ENCODE peak calls at places on chromosome X, in five cellular contexts. N is tibial nerve, U is suprapubic skin, T is K562, P is sigmoid colon. K is an unnamed sample.
A peak's percentile ranks its signal among the peaks of the same experiment; 100 is the strongest.

GRCh38 chrX:22366166-22366702 is 93.5 kb downstream of the CBLL2 start:
- DNase-seq in P (no peak), N (no peak), T (no peak), U (no peak), K (no peak)

GRCh38 chrX:76453737-76454406 is 26.4 kb downstream of the MAGEE1 start:
- DNase-seq in U (no peak), T (no peak), N (no peak), P (no peak), K (no peak)

GRCh38 chrX:135000516-135000915 is 9.7 kb downstream of the SMIM10 start:
- DNase-seq in T (no peak), N (no peak), U (no peak), P (no peak), K (no peak)

GRCh38 chrX:154696328-154697045 is 43.1 kb upstream of the CTAG2 start:
- DNase-seq in P (no peak), T (no peak), U (no peak), N (no peak), K (no peak)

GRCh38 chrX:45907776-45908175 is 637.4 kb downstream of the ZNF674 start:
- DNase-seq in U (no peak), N (no peak), P (no peak), T (no peak), K (no peak)

GRCh38 chrX:56600141-56600540 is 36.7 kb downstream of the UBQLN2 start:
- DNase-seq in T (no peak), P (no peak), N (no peak), U (no peak), K (no peak)

GRCh38 chrX:95762716-95763115 is 921.9 kb upstream of the DIAPH2 start:
- DNase-seq in T (no peak), U (no peak), N (no peak), P (no peak), K (no peak)

GRCh38 chrX:103573205-103573604 is 12.1 kb upstream of the TCEAL4 start:
- DNase-seq in N (no peak), P (no peak), T (no peak), U (no peak), K (no peak)

GRCh38 chrX:71532753-71533425 is at the start of gene OGT:
- DNase-seq in P (peak; percentile 98), U (peak; percentile 97), N (peak; percentile 92), T (peak; percentile 73), K (peak; percentile 94)

GRCh38 chrX:126900937-126901336 is 81.4 kb downstream of the PRR32 start:
- DNase-seq in N (no peak), T (no peak), U (no peak), P (no peak), K (no peak)

GRCh38 chrX:119579414-119579813 is 5.1 kb downstream of the UBE2A start:
- DNase-seq in P (no peak), T (no peak), U (no peak), N (no peak), K (no peak)

GRCh38 chrX:43735957-43736356 is 79.9 kb downstream of the MAOA start:
- DNase-seq in T (no peak), U (no peak), P (no peak), N (no peak), K (no peak)

GRCh38 chrX:57178605-57179004 is 41.4 kb upstream of the SPIN2A start:
- DNase-seq in N (no peak), U (no peak), P (no peak), T (no peak), K (no peak)

GRCh38 chrX:13937370-13938052 is 92.2 kb downstream of the GEMIN8 start:
- DNase-seq in N (no peak), T (no peak), U (no peak), P (no peak), K (no peak)

GRCh38 chrX:110852180-110852579 is 56.6 kb upstream of the CHRDL1 start:
- DNase-seq in T (peak; percentile 33), P (no peak), N (no peak), U (no peak), K (no peak)

GRCh38 chrX:4579480-4579879 is 866.0 kb upstream of the PRKX start:
- DNase-seq in U (no peak), N (no peak), T (no peak), P (no peak), K (no peak)
- TF ChIP-seq EP300 in U (no peak), N (no peak), T (no peak), P (no peak), K (no peak)

DNA sequence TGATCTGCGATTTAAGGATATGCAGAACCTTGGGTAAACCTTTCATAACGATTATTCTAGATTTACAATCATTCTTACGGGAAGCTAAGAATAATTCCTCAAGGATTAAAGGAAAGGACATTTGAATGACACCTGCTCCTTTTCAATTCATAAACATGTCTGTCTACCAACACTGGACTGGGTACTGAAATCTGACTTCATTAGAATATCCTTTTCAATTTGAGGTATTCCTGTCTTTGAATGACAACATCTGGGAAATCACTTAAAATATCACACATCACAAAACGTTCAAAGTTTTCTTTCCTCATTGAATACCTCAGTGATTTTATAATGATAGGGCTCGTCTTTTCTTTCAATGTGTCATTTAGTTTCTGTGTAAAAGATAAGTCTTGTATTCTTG is 87.7 kb downstream of the CFAP47 start:
- DNase-seq in T (no peak), U (no peak), N (no peak), P (no peak), K (no peak)
- TF ChIP-seq EP300 in T (no peak), U (no peak), N (no peak), P (no peak), K (no peak)

DNA sequence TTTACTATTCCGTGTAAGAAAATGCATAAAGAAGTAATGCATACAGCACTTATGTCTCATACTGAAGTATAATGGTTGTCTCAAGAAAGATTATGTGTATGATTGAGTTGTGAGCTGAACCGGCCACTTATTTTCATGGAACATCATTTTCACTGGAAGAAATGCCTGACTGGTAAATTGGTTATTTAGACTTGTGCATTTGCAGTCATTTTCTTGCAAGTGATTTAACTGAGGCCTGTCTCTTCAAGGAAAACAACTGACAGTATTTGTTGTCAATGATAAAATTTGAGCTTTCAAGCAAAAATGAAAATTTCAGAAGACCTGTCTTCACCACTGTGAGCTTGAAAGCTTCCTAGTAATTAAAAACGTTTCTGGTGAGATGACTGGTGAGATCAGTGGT is 62.7 kb upstream of the RPS6KA3 start:
- DNase-seq in T (no peak), N (no peak), P (no peak), U (no peak), K (no peak)
- TF ChIP-seq EP300 in T (no peak), N (no peak), P (no peak), U (no peak), K (no peak)

DNA sequence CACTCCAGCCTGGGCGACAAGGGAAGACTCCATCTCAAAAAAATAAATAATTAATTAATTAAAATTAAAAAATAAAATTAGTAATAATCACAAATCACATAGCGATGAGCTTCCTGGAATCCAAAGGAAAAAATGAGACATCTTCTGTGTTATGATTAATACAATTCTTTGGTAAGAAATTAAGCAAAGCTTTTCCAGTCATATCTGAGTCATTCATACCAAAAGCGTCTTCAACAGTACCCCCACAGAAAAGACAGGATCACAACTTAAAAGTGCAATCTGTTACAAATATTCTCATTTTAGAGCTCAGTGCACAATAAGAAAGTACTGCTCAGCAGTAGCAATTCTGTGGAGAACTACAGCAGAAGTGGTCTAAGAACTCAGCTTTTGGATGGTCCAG is 168.5 kb upstream of the MXRA5 start:
- DNase-seq in U (no peak), N (no peak), T (no peak), P (no peak), K (no peak)
- TF ChIP-seq EP300 in U (no peak), N (no peak), T (no peak), P (no peak), K (no peak)

DNA sequence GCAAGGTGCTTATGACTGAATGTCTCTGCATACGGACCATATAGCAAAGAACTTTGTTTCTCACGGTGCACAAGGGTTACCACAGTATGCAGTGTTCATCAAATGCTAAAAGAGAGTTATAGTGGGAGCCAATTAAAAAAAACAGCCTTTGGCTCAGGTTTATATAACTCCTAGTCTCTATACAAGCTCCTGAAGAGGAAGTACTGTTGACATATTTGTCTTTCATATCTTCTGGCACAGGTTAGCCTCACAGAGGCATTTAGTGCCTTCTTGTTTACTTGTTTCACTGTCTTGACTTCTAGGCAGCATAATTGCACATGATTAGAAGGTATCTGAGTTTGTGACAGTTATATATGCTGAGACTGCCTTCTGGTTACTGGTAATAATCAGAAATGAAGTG is 158.8 kb upstream of the FAM47C start:
- DNase-seq in P (no peak), T (no peak), U (no peak), N (no peak), K (no peak)
- TF ChIP-seq EP300 in P (no peak), T (no peak), U (no peak), N (no peak), K (no peak)

DNA sequence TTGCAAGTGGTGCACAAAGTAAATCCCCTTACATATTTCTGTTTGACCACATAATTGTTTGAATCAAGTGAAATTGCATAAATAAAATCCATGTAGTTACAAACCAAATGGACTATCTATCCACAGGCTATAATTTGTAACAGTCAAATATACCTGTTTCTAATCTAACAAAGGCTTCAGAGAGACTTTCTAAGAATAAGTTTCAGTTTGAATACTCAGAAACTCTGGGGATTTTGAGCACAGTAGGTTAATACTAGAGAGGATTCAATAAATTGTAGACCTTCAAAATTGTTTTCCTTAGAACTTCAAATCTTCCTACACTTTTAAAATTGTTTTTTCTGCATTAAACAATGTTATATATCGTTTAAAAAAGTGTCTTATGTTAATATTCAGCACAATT is 1250.1 kb downstream of the NLGN4X start:
- DNase-seq in P (no peak), T (no peak), U (no peak), N (no peak), K (no peak)
- TF ChIP-seq EP300 in P (no peak), T (no peak), U (no peak), N (no peak), K (no peak)

GRCh38 chrX:39196192-39197102 is 395.2 kb downstream of the MID1IP1 start:
- DNase-seq in P (no peak), U (no peak), N (peak; percentile 13), T (peak; percentile 31), K (no peak)
- TF ChIP-seq EP300 in P (no peak), U (no peak), N (no peak), T (no peak), K (no peak)

DNA sequence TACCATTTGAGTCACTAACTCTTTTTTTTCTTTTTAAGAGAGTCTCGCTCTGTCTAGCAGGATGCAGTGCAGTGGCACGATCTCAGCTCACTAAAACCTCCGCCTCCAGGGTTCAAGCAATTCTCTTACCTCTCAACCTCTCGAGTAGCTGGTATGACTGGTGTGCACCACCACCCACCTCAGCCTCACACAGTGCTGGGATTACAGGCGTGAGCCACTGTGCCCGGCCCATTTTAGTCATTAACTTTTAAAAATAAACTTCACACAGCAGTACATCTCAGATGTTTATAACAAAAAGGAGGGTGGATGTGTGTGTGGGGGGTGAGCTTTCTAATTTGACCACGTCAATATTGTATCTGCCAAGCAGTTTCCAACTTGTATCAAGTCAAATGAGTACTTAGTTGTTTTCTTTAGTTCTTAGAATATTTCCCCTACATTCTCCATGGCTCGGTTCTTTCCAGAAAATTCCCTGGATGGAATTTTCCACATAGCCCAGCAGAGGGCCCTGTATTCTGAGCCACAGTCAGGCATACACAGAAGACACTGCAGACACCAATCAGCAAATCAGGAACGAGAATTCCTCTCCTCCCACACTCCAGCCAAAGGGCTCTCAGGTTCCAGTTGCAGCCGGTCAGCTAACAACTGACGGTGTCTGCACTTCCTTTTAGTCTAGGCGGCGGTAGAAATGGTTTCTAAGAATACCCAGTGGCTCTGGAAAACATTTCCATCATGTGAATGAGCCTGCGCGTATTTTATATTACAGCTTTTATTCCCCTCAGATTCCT is 20.1 kb upstream of the ARAF start:
- DNase-seq in N (peak; percentile 48), U (peak; percentile 78), P (peak; percentile 93), T (peak; percentile 67), K (peak; percentile 72)
- TF ChIP-seq EP300 in N (peak; percentile 91), U (no peak), P (no peak), T (peak; percentile 70), K (no peak)